ENCODE peak calls at places on chromosome 13, in ten cellular contexts. One of them, this sample, is unnamed.

GRCh38 chr13:85362980-85363379 is 436.2 kb downstream of the SLITRK6 start:
- DNase-seq in type B pancreatic cell: no peak
- DNase-seq in NCI-H748 treated with DMSO at 0.1 percent for 48 hours: no peak
- DNase-seq in foreskin fibroblast: no peak
- DNase-seq in dorsolateral prefrontal cortex: no peak
- DNase-seq in NCI-H1092: no peak
- DNase-seq in OCI-LY7: no peak
- DNase-seq in foreskin melanocyte: no peak
- DNase-seq in cardiac fibroblast: no peak
- DNase-seq in GOT3: no peak
- DNase-seq in this sample: no peak

GRCh38 chr13:102033719-102034446 is 368.0 kb downstream of the FGF14 start:
- DNase-seq in foreskin melanocyte: no peak
- DNase-seq in type B pancreatic cell: no peak
- DNase-seq in NCI-H748 treated with DMSO at 0.1 percent for 48 hours: peak
- DNase-seq in NCI-H1092: peak
- DNase-seq in cardiac fibroblast: no peak
- DNase-seq in OCI-LY7: no peak
- DNase-seq in dorsolateral prefrontal cortex: no peak
- DNase-seq in GOT3: no peak
- DNase-seq in foreskin fibroblast: no peak
- DNase-seq in this sample: no peak

GRCh38 chr13:27638521-27638920 is 16.8 kb downstream of the POLR1D start:
- DNase-seq in GOT3: no peak
- DNase-seq in cardiac fibroblast: no peak
- DNase-seq in dorsolateral prefrontal cortex: no peak
- DNase-seq in OCI-LY7: no peak
- DNase-seq in type B pancreatic cell: no peak
- DNase-seq in NCI-H748 treated with DMSO at 0.1 percent for 48 hours: no peak
- DNase-seq in foreskin fibroblast: no peak
- DNase-seq in NCI-H1092: no peak
- DNase-seq in foreskin melanocyte: no peak
- DNase-seq in this sample: no peak

GRCh38 chr13:21613791-21614190 is 9.8 kb upstream of the MICU2 start:
- DNase-seq in NCI-H748 treated with DMSO at 0.1 percent for 48 hours: no peak
- DNase-seq in foreskin fibroblast: no peak
- DNase-seq in dorsolateral prefrontal cortex: no peak
- DNase-seq in type B pancreatic cell: no peak
- DNase-seq in GOT3: no peak
- DNase-seq in foreskin melanocyte: no peak
- DNase-seq in cardiac fibroblast: no peak
- DNase-seq in NCI-H1092: no peak
- DNase-seq in OCI-LY7: no peak
- DNase-seq in this sample: no peak

GRCh38 chr13:110683203-110683883 is 22.6 kb downstream of the CARS2 start:
- DNase-seq in foreskin melanocyte: peak
- DNase-seq in GOT3: no peak
- DNase-seq in cardiac fibroblast: peak
- DNase-seq in dorsolateral prefrontal cortex: no peak
- DNase-seq in NCI-H1092: no peak
- DNase-seq in NCI-H748 treated with DMSO at 0.1 percent for 48 hours: no peak
- DNase-seq in foreskin fibroblast: no peak
- DNase-seq in type B pancreatic cell: no peak
- DNase-seq in OCI-LY7: no peak
- DNase-seq in this sample: no peak

GRCh38 chr13:109610517-109610916 is 175.9 kb downstream of the IRS2 start:
- DNase-seq in NCI-H1092: no peak
- DNase-seq in foreskin melanocyte: no peak
- DNase-seq in foreskin fibroblast: no peak
- DNase-seq in dorsolateral prefrontal cortex: no peak
- DNase-seq in GOT3: no peak
- DNase-seq in type B pancreatic cell: no peak
- DNase-seq in NCI-H748 treated with DMSO at 0.1 percent for 48 hours: no peak
- DNase-seq in cardiac fibroblast: peak
- DNase-seq in OCI-LY7: peak
- DNase-seq in this sample: peak

GRCh38 chr13:66543780-66544179 is 686.4 kb downstream of the PCDH9 start:
- DNase-seq in dorsolateral prefrontal cortex: no peak
- DNase-seq in foreskin melanocyte: no peak
- DNase-seq in NCI-H748 treated with DMSO at 0.1 percent for 48 hours: no peak
- DNase-seq in cardiac fibroblast: no peak
- DNase-seq in type B pancreatic cell: no peak
- DNase-seq in NCI-H1092: no peak
- DNase-seq in GOT3: no peak
- DNase-seq in foreskin fibroblast: no peak
- DNase-seq in OCI-LY7: peak
- DNase-seq in this sample: no peak

GRCh38 chr13:76993021-76993420 is 1.1 kb downstream of the CLN5 start:
- DNase-seq in foreskin melanocyte: no peak
- DNase-seq in GOT3: no peak
- DNase-seq in foreskin fibroblast: peak
- DNase-seq in cardiac fibroblast: peak
- DNase-seq in NCI-H1092: no peak
- DNase-seq in OCI-LY7: no peak
- DNase-seq in dorsolateral prefrontal cortex: no peak
- DNase-seq in NCI-H748 treated with DMSO at 0.1 percent for 48 hours: no peak
- DNase-seq in type B pancreatic cell: no peak
- DNase-seq in this sample: no peak

GRCh38 chr13:61095885-61096284 is 319.8 kb downstream of the PCDH20 start:
- DNase-seq in foreskin fibroblast: no peak
- DNase-seq in dorsolateral prefrontal cortex: no peak
- DNase-seq in NCI-H748 treated with DMSO at 0.1 percent for 48 hours: no peak
- DNase-seq in foreskin melanocyte: no peak
- DNase-seq in NCI-H1092: no peak
- DNase-seq in OCI-LY7: no peak
- DNase-seq in type B pancreatic cell: no peak
- DNase-seq in GOT3: no peak
- DNase-seq in cardiac fibroblast: no peak
- DNase-seq in this sample: no peak

GRCh38 chr13:59543418-59543817 is 620.3 kb downstream of the DIAPH3 start:
- DNase-seq in dorsolateral prefrontal cortex: no peak
- DNase-seq in OCI-LY7: no peak
- DNase-seq in NCI-H748 treated with DMSO at 0.1 percent for 48 hours: no peak
- DNase-seq in GOT3: no peak
- DNase-seq in foreskin fibroblast: no peak
- DNase-seq in NCI-H1092: no peak
- DNase-seq in cardiac fibroblast: no peak
- DNase-seq in type B pancreatic cell: no peak
- DNase-seq in foreskin melanocyte: no peak
- DNase-seq in this sample: no peak

GRCh38 chr13:37023871-37024270 is 23.3 kb downstream of the EXOSC8 start:
- DNase-seq in NCI-H1092: no peak
- DNase-seq in dorsolateral prefrontal cortex: no peak
- DNase-seq in NCI-H748 treated with DMSO at 0.1 percent for 48 hours: no peak
- DNase-seq in type B pancreatic cell: no peak
- DNase-seq in cardiac fibroblast: no peak
- DNase-seq in GOT3: no peak
- DNase-seq in foreskin melanocyte: no peak
- DNase-seq in foreskin fibroblast: no peak
- DNase-seq in OCI-LY7: no peak
- DNase-seq in this sample: no peak

GRCh38 chr13:24270639-24271131 is 38.7 kb upstream of the C1QTNF9 start:
- DNase-seq in OCI-LY7: no peak
- DNase-seq in type B pancreatic cell: no peak
- DNase-seq in NCI-H748 treated with DMSO at 0.1 percent for 48 hours: no peak
- DNase-seq in NCI-H1092: no peak
- DNase-seq in dorsolateral prefrontal cortex: peak
- DNase-seq in cardiac fibroblast: peak
- DNase-seq in foreskin melanocyte: peak
- DNase-seq in foreskin fibroblast: peak
- DNase-seq in GOT3: no peak
- DNase-seq in this sample: peak

GRCh38 chr13:51275101-51275500 is 52.9 kb downstream of the FAM124A start:
- DNase-seq in foreskin melanocyte: peak
- DNase-seq in GOT3: no peak
- DNase-seq in NCI-H1092: no peak
- DNase-seq in NCI-H748 treated with DMSO at 0.1 percent for 48 hours: no peak
- DNase-seq in foreskin fibroblast: no peak
- DNase-seq in dorsolateral prefrontal cortex: peak
- DNase-seq in OCI-LY7: no peak
- DNase-seq in cardiac fibroblast: no peak
- DNase-seq in type B pancreatic cell: no peak
- DNase-seq in this sample: no peak

GRCh38 chr13:94079876-94080275 is 399.6 kb downstream of the DCT start:
- DNase-seq in foreskin melanocyte: no peak
- DNase-seq in foreskin fibroblast: peak
- DNase-seq in GOT3: no peak
- DNase-seq in NCI-H1092: no peak
- DNase-seq in type B pancreatic cell: no peak
- DNase-seq in NCI-H748 treated with DMSO at 0.1 percent for 48 hours: no peak
- DNase-seq in cardiac fibroblast: peak
- DNase-seq in OCI-LY7: no peak
- DNase-seq in dorsolateral prefrontal cortex: no peak
- DNase-seq in this sample: no peak

GRCh38 chr13:41313659-41314197 is 2.7 kb downstream of the NAA16 start:
- DNase-seq in dorsolateral prefrontal cortex: no peak
- DNase-seq in NCI-H1092: no peak
- DNase-seq in foreskin fibroblast: no peak
- DNase-seq in NCI-H748 treated with DMSO at 0.1 percent for 48 hours: no peak
- DNase-seq in OCI-LY7: no peak
- DNase-seq in type B pancreatic cell: no peak
- DNase-seq in foreskin melanocyte: no peak
- DNase-seq in GOT3: no peak
- DNase-seq in cardiac fibroblast: no peak
- DNase-seq in this sample: no peak

GRCh38 chr13:107866007-107866665 is 349.2 kb downstream of the LIG4 start:
- DNase-seq in NCI-H748 treated with DMSO at 0.1 percent for 48 hours: peak
- DNase-seq in GOT3: no peak
- DNase-seq in dorsolateral prefrontal cortex: no peak
- DNase-seq in NCI-H1092: peak
- DNase-seq in foreskin fibroblast: no peak
- DNase-seq in OCI-LY7: no peak
- DNase-seq in cardiac fibroblast: peak
- DNase-seq in foreskin melanocyte: no peak
- DNase-seq in type B pancreatic cell: peak
- DNase-seq in this sample: no peak

GRCh38 chr13:25276748-25277147 is 10.5 kb downstream of the MTMR6 start:
- DNase-seq in foreskin melanocyte: no peak
- DNase-seq in NCI-H748 treated with DMSO at 0.1 percent for 48 hours: no peak
- DNase-seq in foreskin fibroblast: peak
- DNase-seq in cardiac fibroblast: no peak
- DNase-seq in type B pancreatic cell: no peak
- DNase-seq in NCI-H1092: no peak
- DNase-seq in dorsolateral prefrontal cortex: no peak
- DNase-seq in GOT3: no peak
- DNase-seq in OCI-LY7: no peak
- DNase-seq in this sample: peak

GRCh38 chr13:40672310-40673060 is 6.0 kb upstream of the FOXO1 start:
- DNase-seq in GOT3: no peak
- DNase-seq in foreskin melanocyte: no peak
- DNase-seq in type B pancreatic cell: no peak
- DNase-seq in cardiac fibroblast: peak
- DNase-seq in foreskin fibroblast: peak
- DNase-seq in dorsolateral prefrontal cortex: no peak
- DNase-seq in NCI-H748 treated with DMSO at 0.1 percent for 48 hours: peak
- DNase-seq in OCI-LY7: no peak
- DNase-seq in NCI-H1092: peak
- DNase-seq in this sample: no peak

GRCh38 chr13:112690242-112690943 is 555 bp downstream of the ATP11A start:
- DNase-seq in type B pancreatic cell: no peak
- DNase-seq in foreskin fibroblast: no peak
- DNase-seq in NCI-H748 treated with DMSO at 0.1 percent for 48 hours: no peak
- DNase-seq in dorsolateral prefrontal cortex: no peak
- DNase-seq in OCI-LY7: peak
- DNase-seq in GOT3: no peak
- DNase-seq in cardiac fibroblast: peak
- DNase-seq in NCI-H1092: peak
- DNase-seq in foreskin melanocyte: no peak
- DNase-seq in this sample: peak

GRCh38 chr13:20495087-20496023 is 30.3 kb downstream of the CRYL1 start:
- DNase-seq in GOT3: no peak
- DNase-seq in type B pancreatic cell: no peak
- DNase-seq in foreskin melanocyte: peak
- DNase-seq in dorsolateral prefrontal cortex: peak
- DNase-seq in NCI-H1092: peak
- DNase-seq in foreskin fibroblast: peak
- DNase-seq in cardiac fibroblast: peak
- DNase-seq in OCI-LY7: peak
- DNase-seq in NCI-H748 treated with DMSO at 0.1 percent for 48 hours: peak
- DNase-seq in this sample: peak

GRCh38 chr13:94369862-94370491 is 109.5 kb downstream of the DCT start:
- DNase-seq in OCI-LY7: no peak
- DNase-seq in type B pancreatic cell: no peak
- DNase-seq in foreskin melanocyte: no peak
- DNase-seq in cardiac fibroblast: peak
- DNase-seq in NCI-H748 treated with DMSO at 0.1 percent for 48 hours: no peak
- DNase-seq in dorsolateral prefrontal cortex: no peak
- DNase-seq in NCI-H1092: no peak
- DNase-seq in foreskin fibroblast: no peak
- DNase-seq in GOT3: no peak
- DNase-seq in this sample: no peak